ENCODE peak calls at places on chromosomes 16 and 17, in seven cellular contexts. Z is psoas muscle, C is foreskin fibroblast, Y is neural progenitor cell, O is WERI-Rb-1, G is progenitor cell of endocrine pancreas, L is fibroblast of villous mesenchyme. X is an unnamed sample.

GRCh38 chr17:3895354-3895753 is 2.5 kb upstream of the CAMKK1 start:
- DNase-seq in C (no peak), L (no peak), G (no peak), Y (no peak), O (no peak), Z (no peak), X (no peak)

GRCh38 chr16:28218109-28218508 is 6.3 kb upstream of the XPO6 start:
- DNase-seq in G (no peak), C (peak), Z (no peak), L (peak), Y (peak), O (peak), X (no peak)

GRCh38 chr17:44346064-44346844 is 1.2 kb downstream of the GRN start:
- DNase-seq in L (no peak), Y (no peak), O (peak), C (no peak), G (no peak), Z (no peak), X (no peak)

GRCh38 chr16:3952342-3953131 is 72.0 kb upstream of the CREBBP start:
- DNase-seq in C (peak), Y (peak), L (peak), G (no peak), Z (peak), O (peak), X (no peak)

GRCh38 chr17:17785407-17785806 is 51.4 kb downstream of the SREBF1 start:
- DNase-seq in C (no peak), L (no peak), Z (peak), G (no peak), O (no peak), Y (no peak), X (no peak)

GRCh38 chr16:67212766-67213165 is 13.8 kb downstream of the ELMO3 start:
- DNase-seq in C (no peak), G (no peak), O (no peak), Y (no peak), Z (no peak), L (no peak), X (no peak)

GRCh38 chr17:61303334-61304096 is 96.1 kb upstream of the TBX2 start:
- DNase-seq in L (peak), O (no peak), Y (no peak), C (peak), Z (no peak), G (no peak), X (no peak)

GRCh38 chr16:55737318-55737717 is 81.5 kb downstream of the SLC6A2 start:
- DNase-seq in Z (no peak), G (no peak), O (no peak), Y (no peak), C (no peak), L (no peak), X (peak)

GRCh38 chr16:67517661-67518423 is 10.8 kb upstream of the RIPOR1 start:
- DNase-seq in O (no peak), C (no peak), L (no peak), G (no peak), Z (no peak), Y (no peak), X (no peak)

GRCh38 chr17:1518410-1518809 is 2.0 kb upstream of the INPP5K start:
- DNase-seq in C (no peak), O (no peak), L (no peak), Y (no peak), G (no peak), Z (no peak), X (no peak)

GRCh38 chr17:40335620-40336019 is 26.6 kb downstream of the RARA start:
- DNase-seq in L (no peak), C (no peak), Y (no peak), Z (no peak), G (no peak), O (no peak), X (no peak)

GRCh38 chr17:3963214-3964201 is 729 bp downstream of the ATP2A3 start:
- DNase-seq in L (no peak), Z (no peak), G (no peak), Y (peak), C (no peak), O (no peak), X (no peak)

GRCh38 chr16:27883576-27883975 is 179.9 kb downstream of the GSG1L start:
- DNase-seq in C (no peak), L (no peak), Y (peak), O (peak), Z (no peak), G (no peak), X (no peak)

GRCh38 chr16:81179219-81179618 is 59.3 kb upstream of the BCO1 start:
- DNase-seq in L (no peak), G (no peak), Z (no peak), C (no peak), Y (no peak), O (no peak), X (no peak)

GRCh38 chr16:15973997-15974396 is 24.6 kb downstream of the ABCC1 start:
- DNase-seq in O (no peak), G (no peak), L (no peak), C (no peak), Z (no peak), Y (no peak), X (no peak)

GRCh38 chr16:4404247-4404966 is 12.0 kb downstream of the CORO7 start:
- DNase-seq in L (peak), Y (peak), Z (no peak), C (peak), O (peak), G (peak), X (peak)

GRCh38 chr17:31452561-31453110 is 61.2 kb downstream of the RAB11FIP4 start:
- DNase-seq in Z (no peak), C (no peak), L (no peak), Y (no peak), O (no peak), G (no peak), X (no peak)

GRCh38 chr16:85592700-85593502 is 20.2 kb upstream of the GSE1 start:
- DNase-seq in C (peak), L (peak), Y (no peak), O (no peak), G (no peak), Z (no peak), X (no peak)

GRCh38 chr17:335691-336090 is 16.9 kb downstream of the RPH3AL start:
- DNase-seq in Y (peak), G (no peak), O (peak), L (no peak), C (no peak), Z (no peak), X (no peak)

GRCh38 chr17:77353684-77354419 is 213.1 kb downstream of the SEC14L1 start:
- DNase-seq in Z (no peak), G (no peak), C (peak), O (peak), Y (no peak), L (no peak), X (peak)

GRCh38 chr17:4719684-4720221 is 9.3 kb downstream of the ARRB2 start:
- DNase-seq in L (no peak), G (no peak), O (peak), Z (no peak), Y (no peak), C (peak), X (no peak)

GRCh38 chr16:50845296-50845695 is 103.4 kb downstream of the CYLD start:
- DNase-seq in G (no peak), O (no peak), Z (no peak), Y (no peak), L (no peak), C (no peak), X (no peak)

GRCh38 chr17:39705786-39706348 is 6.0 kb downstream of the ERBB2 start:
- DNase-seq in Y (no peak), O (no peak), L (no peak), G (no peak), C (no peak), Z (no peak), X (no peak)

GRCh38 chr17:56185905-56186783 is 32.9 kb downstream of the ANKFN1 start:
- DNase-seq in Y (no peak), O (no peak), L (peak), G (no peak), Z (no peak), C (peak), X (no peak)

GRCh38 chr16:89051521-89052166 is 42.0 kb upstream of the ACSF3 start:
- DNase-seq in C (no peak), G (no peak), Y (no peak), O (no peak), L (no peak), Z (peak), X (no peak)

GRCh38 chr17:4879591-4879990 is 19.7 kb upstream of the C17orf107 start:
- DNase-seq in G (no peak), O (no peak), C (no peak), L (no peak), Y (no peak), Z (no peak), X (no peak)

GRCh38 chr16:87822002-87822390 is 47.3 kb downstream of the SLC7A5 start:
- DNase-seq in Z (no peak), C (no peak), G (no peak), O (no peak), Y (no peak), L (no peak), X (no peak)
- TF ChIP-seq CTCF in Z (no peak), C (no peak), G (no peak), O (no peak), Y (no peak), L (no peak), X (no peak)

DNA sequence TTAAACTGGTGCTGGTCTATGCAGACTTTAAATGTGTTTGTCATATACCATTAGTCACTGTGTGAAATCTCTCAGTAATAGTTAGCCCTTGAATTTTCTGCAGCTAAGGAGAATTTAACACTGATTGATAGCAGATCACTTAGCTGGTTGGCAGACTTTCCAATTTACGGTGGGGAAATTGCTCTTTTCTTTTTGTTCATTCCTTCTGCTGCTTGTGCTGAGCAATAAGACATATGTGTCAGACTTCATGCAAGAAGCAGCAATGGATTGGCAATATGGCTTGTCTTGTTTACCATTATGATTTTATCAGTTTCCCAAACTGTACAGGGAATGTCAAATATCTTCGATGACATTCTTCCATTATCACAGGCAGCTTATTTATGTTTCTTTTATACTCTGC is 967.9 kb upstream of the GOT2 start:
- DNase-seq in O (no peak), G (no peak), Y (no peak), L (no peak), Z (no peak), C (peak), X (no peak)
- TF ChIP-seq CTCF in O (no peak), G (no peak), Y (no peak), L (no peak), Z (no peak), C (no peak), X (no peak)

GRCh38 chr16:2687531-2688308 is 5.4 kb downstream of the KCTD5 start:
- DNase-seq in Z (no peak), Y (no peak), O (no peak), G (no peak), C (no peak), L (no peak), X (no peak)

GRCh38 chr16:2686912-2687507 is 4.7 kb downstream of the KCTD5 start:
- DNase-seq in G (no peak), Y (no peak), C (no peak), L (no peak), Z (no peak), O (peak), X (no peak)

DNA sequence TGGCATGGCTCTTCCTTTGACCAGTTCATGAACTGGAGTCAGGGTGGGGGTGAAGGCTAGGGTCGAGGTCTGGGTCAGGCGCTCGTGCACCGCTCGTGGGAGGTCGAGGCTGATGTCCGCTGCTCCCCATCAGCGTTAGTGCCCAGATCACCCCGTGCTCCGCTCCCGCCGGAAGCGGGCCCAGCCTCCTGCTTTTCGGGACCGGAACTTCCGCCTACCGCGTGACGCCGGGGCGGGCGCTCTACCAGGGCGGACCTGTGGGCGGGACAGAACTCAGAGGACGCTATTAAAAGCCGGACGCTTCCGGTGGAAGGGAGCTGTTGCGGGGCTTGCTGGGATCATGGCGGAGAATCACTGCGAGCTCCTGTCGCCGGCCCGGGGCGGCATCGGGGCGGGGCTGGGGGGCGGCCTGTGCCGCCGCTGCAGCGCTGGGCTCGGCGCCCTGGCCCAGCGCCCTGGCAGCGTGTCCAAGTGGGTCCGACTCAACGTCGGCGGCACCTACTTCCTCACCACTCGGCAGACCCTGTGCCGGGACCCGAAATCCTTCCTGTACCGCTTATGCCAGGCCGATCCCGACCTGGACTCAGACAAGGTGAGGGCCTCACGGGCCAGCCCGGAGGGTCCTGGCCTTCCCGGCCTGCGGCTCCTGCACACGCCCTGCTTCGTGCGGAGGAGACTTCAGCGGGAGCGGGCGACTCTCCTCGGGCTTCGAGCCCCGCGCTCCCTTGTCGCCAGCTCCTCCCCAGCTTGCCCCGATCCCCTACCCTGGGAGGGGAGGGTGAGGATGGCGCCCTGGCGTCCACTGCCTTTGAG is at the start of gene KCTD5:
- DNase-seq in Z (peak), L (peak), O (peak), C (peak), Y (peak), G (peak), X (peak)
- TF ChIP-seq CTCF in Z (no peak), L (no peak), O (no peak), C (no peak), Y (no peak), G (no peak), X (no peak)

GRCh38 chr17:57506253-57506911 is 238.7 kb downstream of the CCDC182 start:
- DNase-seq in C (no peak), Z (no peak), O (peak), Y (no peak), L (no peak), G (no peak), X (no peak)

GRCh38 chr17:57505841-57506240 is 239.3 kb downstream of the CCDC182 start:
- DNase-seq in Z (no peak), O (no peak), G (no peak), Y (no peak), C (no peak), L (no peak), X (no peak)

GRCh38 chr17:57501016-57501415 is 244.1 kb downstream of the CCDC182 start:
- DNase-seq in G (no peak), L (no peak), O (no peak), C (no peak), Z (no peak), Y (no peak), X (no peak)

GRCh38 chr17:57499648-57500049 is 243.3 kb downstream of the MSI2 start:
- DNase-seq in Z (no peak), Y (no peak), C (no peak), G (no peak), L (no peak), O (peak), X (no peak)

DNA sequence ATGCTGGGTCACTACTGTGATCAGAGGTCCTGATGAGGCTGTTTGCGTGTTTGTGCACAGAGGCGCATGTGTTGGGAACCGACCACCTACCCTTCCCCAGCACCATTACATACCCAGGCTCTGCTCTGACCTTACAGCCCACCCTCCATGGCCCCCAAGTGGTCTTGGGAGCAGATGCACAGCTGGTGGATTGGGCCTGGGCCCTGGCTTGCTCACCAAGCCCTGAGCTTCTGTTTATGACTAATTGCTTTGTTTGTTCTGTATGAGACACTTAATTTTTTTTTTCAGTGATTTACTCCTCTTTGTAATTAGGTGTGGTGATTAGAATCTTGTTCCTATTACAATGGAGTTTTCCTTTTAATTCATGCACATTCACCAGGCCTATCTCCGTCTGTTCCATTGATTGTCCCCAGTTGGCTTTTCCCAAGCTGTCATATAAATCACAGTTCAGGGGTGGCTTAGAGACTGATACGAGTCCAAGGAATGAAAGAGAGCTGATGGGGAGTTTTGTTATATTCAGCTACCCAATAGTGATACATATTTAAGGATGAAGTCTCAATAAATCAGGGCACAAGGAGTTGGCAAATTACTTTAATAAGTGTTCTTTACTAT is 242.3 kb downstream of the CCDC182 start:
- DNase-seq in Y (no peak), O (peak), C (no peak), L (no peak), Z (no peak), G (no peak), X (no peak)
- TF ChIP-seq CTCF in Y (no peak), O (peak), C (no peak), L (no peak), Z (no peak), G (no peak), X (no peak)

GRCh38 chr16:25258856-25259179 is 1.2 kb upstream of the ZKSCAN2 start:
- DNase-seq in Y (no peak), G (no peak), L (no peak), C (no peak), Z (no peak), O (no peak), X (no peak)

GRCh38 chr16:25260416-25260815 is 2.8 kb upstream of the ZKSCAN2 start:
- DNase-seq in Y (no peak), Z (no peak), L (peak), O (no peak), C (no peak), G (no peak), X (no peak)

GRCh38 chr16:25257504-25257955 is at the start of gene ZKSCAN2:
- DNase-seq in L (peak), Z (peak), O (peak), Y (peak), G (peak), C (peak), X (peak)

GRCh38 chr16:25257956-25258855 is 561 bp upstream of the ZKSCAN2 start:
- DNase-seq in O (peak), G (peak), Y (peak), Z (peak), C (peak), L (peak), X (peak)

GRCh38 chr16:25256821-25257503 is 683 bp downstream of the ZKSCAN2 start:
- DNase-seq in C (peak), O (peak), G (peak), Z (no peak), L (peak), Y (peak), X (no peak)
- TF ChIP-seq CTCF in C (no peak), O (no peak), G (peak), Z (no peak), L (peak), Y (peak), X (no peak)

GRCh38 chr17:73420897-73421296 is 109.1 kb upstream of the CDC42EP4 start:
- DNase-seq in Y (no peak), O (no peak), L (no peak), C (no peak), Z (no peak), G (no peak), X (no peak)
- TF ChIP-seq CTCF in Y (no peak), O (peak), L (peak), C (peak), Z (no peak), G (peak), X (peak)

DNA sequence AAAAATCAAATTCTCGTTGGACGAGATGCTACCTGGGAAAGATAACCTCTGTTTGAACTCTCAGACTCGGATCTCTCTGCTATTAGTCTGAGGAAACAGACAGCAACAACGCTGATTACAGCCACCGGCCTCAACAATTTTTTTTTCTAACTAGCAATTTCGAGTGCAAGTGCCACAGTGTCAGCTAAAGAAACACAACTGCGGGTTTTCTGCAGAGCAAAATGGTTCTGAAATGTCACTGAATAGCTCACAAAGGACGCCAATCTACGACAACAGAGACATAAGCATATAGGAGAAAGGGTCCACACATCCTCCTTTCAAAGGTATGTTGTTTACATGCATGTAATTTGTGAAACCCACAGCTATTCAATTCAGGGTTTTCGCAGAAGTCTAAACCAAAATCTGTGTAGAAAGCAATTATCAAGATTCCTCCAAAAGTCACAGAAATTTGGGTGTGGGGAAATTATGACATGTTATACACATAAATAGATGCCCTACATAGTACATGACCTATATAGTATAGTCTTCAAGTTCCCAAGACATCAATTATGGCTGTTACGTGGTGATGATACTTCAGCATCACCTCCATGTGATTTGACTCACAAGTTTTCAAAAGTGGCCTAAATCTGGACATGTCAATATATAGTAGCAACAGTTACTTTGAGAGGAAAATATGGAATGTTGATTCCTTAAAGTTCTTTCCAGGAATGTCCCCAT is 135.7 kb downstream of the SKAP1 start:
- DNase-seq in O (no peak), L (no peak), C (no peak), G (no peak), Y (no peak), Z (no peak), X (no peak)
- TF ChIP-seq CTCF in O (no peak), L (no peak), C (no peak), G (no peak), Y (no peak), Z (no peak), X (no peak)